ENCODE peak calls at places on chromosome 5, in seven cellular contexts. W is GM12864, N is HCT116, D is IMR-90, G is A673, Y is AG04450, H is sigmoid colon. Z is an unnamed sample.

GRCh38 chr5:130066644-130067043 is 162.4 kb downstream of the CHSY3 start:
- DNase-seq in W (no peak), N (no peak), D (no peak), G (no peak), Y (no peak), H (peak; percentile 63), Z (no peak)

GRCh38 chr5:110054240-110054639 is 364.5 kb downstream of the MAN2A1 start:
- DNase-seq in W (peak; percentile 40), N (peak; percentile 1), D (peak; percentile 21), G (peak; percentile 86), Y (no peak), H (peak; percentile 66), Z (peak; percentile 22)

GRCh38 chr5:543351-543750 is 19.1 kb upstream of the SLC9A3 start:
- DNase-seq in W (no peak), N (no peak), D (no peak), G (no peak), Y (no peak), H (peak; percentile 58), Z (no peak)

GRCh38 chr5:58979090-58979489 is 396.2 kb downstream of the RAB3C start:
- DNase-seq in W (no peak), N (no peak), D (no peak), G (no peak), Y (no peak), H (no peak), Z (no peak)

GRCh38 chr5:181114844-181115778 is 15.9 kb downstream of the OR2V1 start:
- DNase-seq in W (no peak), N (no peak), D (peak; percentile 46), G (no peak), Y (peak; percentile 21), H (no peak), Z (no peak)

GRCh38 chr5:56625577-56625976 is 189.8 kb upstream of the MAP3K1 start:
- DNase-seq in W (no peak), N (no peak), D (peak; percentile 96), G (no peak), Y (peak; percentile 78), H (no peak), Z (peak; percentile 73)

GRCh38 chr5:112371054-112371453 is 48.0 kb downstream of the EPB41L4A start:
- DNase-seq in W (no peak), N (no peak), D (no peak), G (no peak), Y (no peak), H (no peak), Z (no peak)

GRCh38 chr5:343461-344401 is 22.2 kb downstream of the AHRR start:
- DNase-seq in W (no peak), N (peak; percentile 29), D (peak; percentile 73), G (peak; percentile 80), Y (no peak), H (no peak), Z (no peak)

GRCh38 chr5:37771731-37772130 is 68.1 kb downstream of the GDNF start:
- DNase-seq in W (no peak), N (no peak), D (peak; percentile 98), G (no peak), Y (peak; percentile 96), H (no peak), Z (peak; percentile 79)

GRCh38 chr5:149887622-149888183 is 56.9 kb downstream of the PDE6A start:
- DNase-seq in W (no peak), N (peak; percentile 12), D (peak; percentile 70), G (peak; percentile 45), Y (peak; percentile 52), H (no peak), Z (peak; percentile 36)

DNA sequence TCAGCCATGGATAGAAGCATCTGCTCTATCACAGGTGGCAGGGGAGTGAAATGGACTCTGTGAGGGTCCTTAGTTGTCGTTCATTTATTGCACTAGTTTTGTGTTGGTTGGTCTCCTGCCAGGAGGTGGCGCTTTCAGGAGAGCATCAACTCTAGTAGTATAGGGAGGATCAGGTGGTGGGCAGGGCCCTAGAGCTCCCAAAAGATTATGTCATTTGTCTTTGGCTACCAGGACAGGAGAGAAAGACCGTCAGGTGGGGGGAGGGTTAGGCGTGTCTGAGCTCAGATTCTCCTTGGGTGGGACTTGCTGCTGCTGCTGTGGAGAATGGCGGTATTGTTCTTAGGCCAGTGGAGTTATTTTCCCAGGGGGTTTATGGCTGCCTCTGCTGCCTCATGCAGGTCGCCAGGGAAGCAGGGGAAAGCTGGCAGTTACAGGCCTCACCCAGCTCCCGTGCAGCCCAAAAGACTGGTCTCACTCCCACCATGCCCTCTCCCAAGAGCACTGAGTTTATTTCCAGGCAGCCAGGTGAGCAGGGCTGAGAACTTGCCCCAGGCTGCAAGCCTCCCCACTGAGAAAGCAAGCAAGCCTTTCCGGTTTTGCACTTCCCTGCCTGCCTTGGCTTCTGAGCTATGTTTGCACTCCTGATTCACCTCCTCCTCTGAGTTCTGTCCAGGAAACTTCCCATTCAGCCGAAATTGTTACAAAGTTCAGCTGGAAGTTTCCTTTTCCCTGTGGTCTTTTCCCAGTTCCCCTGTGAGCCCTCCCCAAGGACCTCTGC is 317.3 kb downstream of the TAF11L14 start:
- DNase-seq in W (no peak), N (no peak), D (no peak), G (peak; percentile 52), Y (no peak), H (no peak), Z (no peak)
- H3K4me3 ChIP-seq in W (no peak overlapping the region), N (no peak overlapping the region), D (no peak overlapping the region), G (no peak overlapping the region), Y (no peak overlapping the region), H (no peak overlapping the region), Z (no peak overlapping the region)

GRCh38 chr5:25095261-25095660 is 450.5 kb upstream of the CDH10 start:
- DNase-seq in W (no peak), N (no peak), D (no peak), G (no peak), Y (no peak), H (no peak), Z (no peak)
- H3K4me3 ChIP-seq in W (no peak overlapping the region), N (no peak overlapping the region), D (no peak overlapping the region), G (no peak overlapping the region), Y (no peak overlapping the region), H (no peak overlapping the region), Z (no peak overlapping the region)

DNA sequence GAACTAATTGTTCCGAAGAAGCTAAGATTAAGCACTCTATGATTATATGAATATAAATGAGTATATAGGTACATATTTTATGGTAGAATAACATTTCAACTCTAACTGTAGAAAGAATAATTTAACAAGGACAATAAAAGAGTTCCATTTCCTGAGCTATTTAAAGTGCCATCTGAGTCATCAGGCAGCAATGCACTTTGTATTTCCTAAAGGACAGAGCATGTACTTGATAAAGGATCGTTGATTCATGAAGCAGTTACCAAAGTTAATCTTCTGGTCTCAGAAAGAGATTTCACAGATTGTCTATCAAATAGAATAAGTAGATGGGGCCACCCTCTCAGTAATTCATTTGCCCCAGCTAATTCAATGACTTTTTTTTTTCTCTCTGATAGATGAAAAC is 747.9 kb downstream of the CDH18 start:
- DNase-seq in W (no peak), N (no peak), D (no peak), G (peak; percentile 77), Y (no peak), H (no peak), Z (no peak)
- H3K4me3 ChIP-seq in W (no peak overlapping the region), N (no peak overlapping the region), D (no peak overlapping the region), G (no peak overlapping the region), Y (no peak overlapping the region), H (no peak overlapping the region), Z (no peak overlapping the region)

GRCh38 chr5:163347671-163348070 is 89.7 kb upstream of the CCNG1 start:
- DNase-seq in W (peak; percentile 33), N (peak; percentile 51), D (peak; percentile 55), G (peak; percentile 81), Y (peak; percentile 8), H (no peak), Z (peak; percentile 30)

GRCh38 chr5:163357636-163358035 is 79.8 kb upstream of the CCNG1 start:
- DNase-seq in W (no peak), N (no peak), D (no peak), G (no peak), Y (no peak), H (no peak), Z (no peak)

GRCh38 chr5:163354685-163355084 is 82.7 kb upstream of the CCNG1 start:
- DNase-seq in W (peak; percentile 61), N (no peak), D (no peak), G (no peak), Y (no peak), H (no peak), Z (no peak)

GRCh38 chr5:163350083-163350482 is 87.3 kb upstream of the CCNG1 start:
- DNase-seq in W (no peak), N (no peak), D (no peak), G (no peak), Y (no peak), H (no peak), Z (no peak)

GRCh38 chr5:163352531-163352930 is 84.9 kb upstream of the CCNG1 start:
- DNase-seq in W (no peak), N (no peak), D (no peak), G (no peak), Y (no peak), H (no peak), Z (no peak)
- H3K4me3 ChIP-seq in W (no peak overlapping the region), N (no peak overlapping the region), D (no peak overlapping the region), G (no peak overlapping the region), Y (no peak overlapping the region), H (no peak overlapping the region), Z (no peak overlapping the region)

DNA sequence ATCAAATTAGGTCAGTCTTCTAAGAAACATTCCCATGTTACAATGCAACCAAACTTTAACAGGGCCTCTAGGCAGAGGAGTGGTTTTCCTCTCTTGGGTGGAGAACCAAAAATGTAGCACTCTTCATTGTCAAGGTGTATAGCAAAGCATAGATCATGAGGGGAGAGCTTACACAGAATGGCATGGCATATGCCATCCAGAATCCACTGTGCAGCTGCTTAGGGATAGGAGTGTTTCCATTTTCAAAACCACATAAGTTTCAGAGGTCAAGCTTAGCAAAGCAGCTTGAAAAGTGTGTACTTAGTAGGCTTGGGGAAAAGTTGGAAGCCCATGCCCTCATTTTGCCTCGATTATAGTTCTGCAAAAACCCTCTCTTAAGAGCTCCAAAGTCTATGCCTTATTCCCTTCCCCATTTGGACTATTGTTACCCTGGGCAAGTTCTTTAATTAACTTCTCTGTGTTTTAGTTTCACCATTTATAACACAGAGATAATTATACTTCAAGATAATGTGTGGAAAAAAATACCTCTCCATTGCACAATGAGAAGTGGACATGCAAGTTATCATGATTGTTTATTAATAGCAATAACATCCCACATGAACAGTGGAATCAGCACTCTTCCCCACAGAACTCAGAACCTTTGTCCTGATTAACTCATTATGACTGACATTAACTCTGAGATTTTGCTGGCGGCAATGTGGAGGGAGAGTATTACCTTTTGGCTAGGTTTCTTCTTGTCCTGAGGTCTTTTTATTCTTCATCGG is 398.9 kb upstream of the WWC1 start:
- DNase-seq in W (no peak), N (no peak), D (no peak), G (no peak), Y (no peak), H (no peak), Z (no peak)
- H3K4me3 ChIP-seq in W (no peak overlapping the region), N (no peak overlapping the region), D (no peak overlapping the region), G (no peak overlapping the region), Y (no peak overlapping the region), H (no peak overlapping the region), Z (no peak overlapping the region)

Z was measured in HFF-Myc.